ENCODE peak calls at places on chromosomes 4 and X, in four cellular contexts. C is esophagus squamous epithelium, T is breast epithelium, E is endothelial cell of umbilical vein. F is an unnamed sample.

GRCh38 chrX:96835660-96836289 is 47.9 kb upstream of the RPA4 start:
- DNase-seq in C (no peak), E (no peak), T (no peak), F (no peak)

GRCh38 chr4:140684314-140684713 is 71.9 kb downstream of the TBC1D9 start:
- DNase-seq in C (no peak), T (no peak), E (no peak), F (no peak)

GRCh38 chr4:123651127-123651526 is 254.5 kb downstream of the SPRY1 start:
- DNase-seq in T (peak; percentile 30), E (no peak), C (no peak), F (no peak)

GRCh38 chrX:2670978-2671377 is 20.1 kb upstream of the CD99 start:
- DNase-seq in E (no peak), C (no peak), T (no peak), F (no peak)

GRCh38 chr4:147741190-147741788 is 9.4 kb downstream of the ARHGAP10 start:
- DNase-seq in T (no peak), C (no peak), E (no peak), F (no peak)

GRCh38 chr4:103721251-103721650 is 1.5 kb upstream of the TACR3 start:
- DNase-seq in T (no peak), E (no peak), C (no peak), F (no peak)

GRCh38 chrX:150219374-150220185 is 143.5 kb upstream of the MAMLD1 start:
- DNase-seq in C (no peak), T (no peak), E (no peak), F (no peak)

GRCh38 chrX:118355225-118355920 is 9.5 kb downstream of the WDR44 start:
- DNase-seq in T (no peak), C (no peak), E (peak; percentile 49), F (no peak)

GRCh38 chr4:57633212-57633859 is 523.2 kb upstream of the IGFBP7 start:
- DNase-seq in C (no peak), T (no peak), E (no peak), F (no peak)

GRCh38 chrX:254630-255215 is 26.5 kb upstream of the PLCXD1 start:
- DNase-seq in E (no peak), C (no peak), T (peak; percentile 7), F (peak; percentile 64)

GRCh38 chr4:5712517-5712916 is 1.5 kb downstream of the EVC start:
- DNase-seq in T (no peak), E (no peak), C (no peak), F (no peak)

GRCh38 chr4:54318904-54319303 is 89.8 kb downstream of the PDGFRA start:
- DNase-seq in C (no peak), T (no peak), E (peak; percentile 46), F (no peak)

GRCh38 chr4:20954541-20954940 is 254.3 kb downstream of the PACRGL start:
- DNase-seq in E (no peak), C (no peak), T (no peak), F (no peak)

GRCh38 chr4:153138736-153139135 is 65.5 kb upstream of the TRIM2 start:
- DNase-seq in E (no peak), C (no peak), T (no peak), F (no peak)

DNA sequence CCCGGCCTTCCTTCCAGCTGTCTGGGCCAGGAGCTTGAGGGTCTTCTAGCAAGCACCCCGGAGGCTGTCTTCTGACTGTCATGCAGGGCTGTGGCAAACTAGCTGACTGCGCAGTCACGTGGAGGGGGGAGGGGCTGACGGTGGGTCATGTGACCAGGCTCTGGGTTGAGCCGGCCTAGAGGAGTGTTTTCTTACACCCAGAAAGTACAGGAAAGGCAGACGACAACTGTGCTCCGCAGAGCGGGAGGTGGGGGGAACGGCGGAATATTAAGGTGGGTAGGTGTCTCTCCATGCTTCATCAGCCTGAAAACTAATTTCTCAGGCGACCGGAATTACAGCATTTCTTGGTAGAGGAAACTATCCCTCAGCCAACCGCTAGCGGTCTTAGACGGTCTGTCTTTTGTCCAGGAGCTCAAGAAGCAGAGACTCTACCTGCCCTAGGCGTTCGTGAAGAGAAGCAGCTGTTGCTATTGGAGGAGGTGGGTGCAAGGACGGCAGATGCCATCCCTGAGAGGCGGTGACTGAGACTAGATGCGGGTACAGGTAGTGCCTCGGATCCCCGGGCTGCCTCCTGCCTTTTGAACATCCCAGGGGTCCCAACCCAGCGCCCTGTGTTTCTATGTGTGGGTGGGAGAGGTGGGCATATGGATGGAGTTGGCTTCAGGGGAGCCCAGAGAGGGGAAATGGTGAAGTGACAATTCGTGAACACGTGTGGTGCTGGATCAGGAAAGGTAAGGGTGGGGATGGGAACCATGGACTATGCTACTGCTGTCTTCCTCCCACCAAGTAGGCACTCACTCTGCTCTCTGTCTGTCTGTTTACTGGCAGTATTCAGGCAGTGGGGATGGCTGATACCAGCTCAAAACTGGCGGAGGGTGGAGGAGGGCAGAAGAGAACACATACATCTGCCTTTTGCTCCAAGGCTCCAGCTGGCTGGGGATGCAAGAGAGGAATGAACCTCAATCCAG is 8.8 kb downstream of the GPRASP1 start:
- DNase-seq in E (peak; percentile 74), T (peak; percentile 52), C (peak; percentile 16), F (peak; percentile 93)
- TF ChIP-seq POLR2A in E (no peak), T (no peak), C (no peak), F (no peak)

GRCh38 chrX:84162401-84162800 is 25.6 kb downstream of the RPS6KA6 start:
- DNase-seq in T (no peak), E (no peak), C (no peak), F (no peak)

GRCh38 chrX:84161641-84162040 is 26.4 kb downstream of the RPS6KA6 start:
- DNase-seq in E (no peak), T (no peak), C (no peak), F (no peak)

GRCh38 chrX:84168574-84168973 is 19.4 kb downstream of the RPS6KA6 start:
- DNase-seq in C (no peak), E (peak; percentile 7), T (no peak), F (no peak)

GRCh38 chrX:84168095-84168494 is 19.9 kb downstream of the RPS6KA6 start:
- DNase-seq in C (no peak), T (no peak), E (peak; percentile 23), F (no peak)

DNA sequence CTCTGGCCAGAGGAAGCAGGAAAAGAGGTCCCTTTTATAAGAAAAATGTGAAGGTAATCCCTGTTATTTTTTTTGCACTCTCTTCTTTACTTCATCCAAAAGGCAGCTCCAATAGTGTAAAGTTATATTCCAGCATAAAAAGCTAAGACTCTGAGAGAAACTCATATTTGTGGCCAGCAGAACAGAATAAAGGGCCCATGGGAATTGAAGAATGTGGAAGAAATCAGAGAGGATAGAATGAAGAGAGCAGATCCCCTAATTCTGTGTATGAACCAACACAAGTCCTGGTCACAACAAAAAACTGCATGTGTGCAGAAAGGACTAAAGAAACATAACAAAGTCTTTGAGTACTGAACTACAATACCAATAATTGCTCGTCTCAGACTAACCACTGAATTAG is 22.3 kb downstream of the RPS6KA6 start:
- DNase-seq in E (no peak), T (no peak), C (no peak), F (no peak)
- H3K4me3 ChIP-seq in E (no peak overlapping the region), T (no peak overlapping the region), C (no peak overlapping the region), F (no peak overlapping the region)

DNA sequence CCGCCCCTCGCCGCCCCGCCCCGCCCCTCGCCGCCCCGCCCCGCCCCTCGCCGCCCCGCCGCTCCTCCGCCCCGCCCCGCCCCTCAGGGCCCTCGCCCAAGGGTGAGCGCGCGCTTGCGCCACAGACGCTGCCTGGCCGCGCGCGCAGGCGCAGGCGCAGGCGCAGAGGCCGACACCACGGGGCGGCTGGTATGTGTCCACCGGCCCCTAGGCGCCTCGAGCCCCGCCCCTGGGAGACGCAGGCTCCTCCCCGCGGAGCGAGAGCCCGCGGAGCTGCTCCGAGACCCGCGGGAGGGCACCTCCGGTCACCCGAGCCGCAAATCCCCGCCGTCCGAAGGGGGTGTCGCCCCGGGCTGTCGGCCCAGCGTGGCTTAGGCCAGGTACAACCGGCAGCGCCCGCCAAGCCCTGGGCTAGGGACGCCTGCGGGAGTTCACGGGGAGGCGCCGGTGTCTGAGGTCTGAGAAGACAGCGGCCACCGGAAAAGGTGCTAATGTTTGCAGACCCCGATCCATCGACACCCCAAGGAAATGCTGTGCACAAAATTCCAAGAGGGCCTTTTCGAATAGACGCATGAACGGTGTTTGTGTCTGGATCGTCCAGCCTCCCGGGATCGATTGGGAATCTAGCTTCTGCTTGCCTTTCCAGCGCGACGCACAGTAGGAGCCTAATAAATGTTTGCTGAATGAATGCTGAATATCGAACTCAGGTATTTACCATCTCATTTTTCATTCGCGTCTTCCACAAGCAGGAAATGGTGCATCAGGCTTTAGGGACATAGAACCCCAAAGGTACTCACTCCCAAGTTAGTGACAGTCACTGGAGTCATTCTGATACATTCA is 473 bp upstream of the CCNQ start:
- DNase-seq in T (peak; percentile 78), C (no peak), E (peak; percentile 83), F (peak; percentile 92)
- TF ChIP-seq POLR2A in T (no peak), C (no peak), E (no peak), F (no peak)

GRCh38 chr4:183801460-183802168 is 103.5 kb upstream of the STOX2 start:
- DNase-seq in E (no peak), C (no peak), T (no peak), F (no peak)

GRCh38 chr4:183797041-183797444 is 108.1 kb upstream of the STOX2 start:
- DNase-seq in T (no peak), E (no peak), C (no peak), F (no peak)

GRCh38 chr4:183798921-183799307 is 106.2 kb upstream of the STOX2 start:
- DNase-seq in E (no peak), C (no peak), T (no peak), F (no peak)

GRCh38 chr4:183797445-183798248 is 107.5 kb upstream of the STOX2 start:
- DNase-seq in T (no peak), C (no peak), E (peak; percentile 14), F (no peak)

GRCh38 chr4:183798249-183798920 is 106.7 kb upstream of the STOX2 start:
- DNase-seq in T (no peak), C (no peak), E (no peak), F (no peak)
- H3K4me3 ChIP-seq in T (peak overlapping the region; percentile 55), C (peak overlapping the region; percentile 60), E (no peak overlapping the region), F (peak overlapping the region; percentile 61)

GRCh38 chr4:26273308-26273980 is 47.4 kb upstream of the RBPJ start:
- DNase-seq in C (no peak), E (no peak), T (no peak), F (no peak)
- TF ChIP-seq POLR2A in C (no peak), E (no peak), T (no peak), F (no peak)

GRCh38 chr4:187602339-187603092 is 393.1 kb upstream of the ZFP42 start:
- DNase-seq in T (no peak), E (peak; percentile 77), C (no peak), F (no peak)
- H3K4me3 ChIP-seq in T (no peak overlapping the region), E (no peak overlapping the region), C (no peak overlapping the region), F (no peak overlapping the region)

DNA sequence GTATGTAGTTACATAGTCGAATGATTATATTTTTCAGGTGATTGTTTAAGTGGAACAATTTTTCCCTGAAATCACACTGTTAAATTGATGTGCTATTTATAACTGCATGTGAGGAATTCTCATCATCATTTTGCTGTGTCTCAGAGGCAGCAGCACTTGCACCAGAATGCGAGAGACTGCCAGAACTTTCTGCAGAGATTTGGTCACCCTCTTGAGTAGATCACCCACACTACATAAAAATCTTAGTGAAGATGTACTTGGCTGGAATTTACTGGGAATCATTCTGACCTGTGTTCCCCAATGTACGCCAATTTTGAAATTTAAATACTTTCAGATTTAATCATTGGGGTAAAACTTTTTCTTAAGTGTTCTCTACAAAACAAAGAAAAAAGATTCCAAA is 5.4 kb downstream of the UGT2B4 start:
- DNase-seq in C (no peak), T (no peak), E (no peak), F (no peak)
- TF ChIP-seq POLR2A in C (no peak), T (no peak), E (no peak), F (no peak)

GRCh38 chr4:171814545-171814944 is 1.3 kb downstream of the GALNTL6 start:
- DNase-seq in C (no peak), T (no peak), E (no peak), F (no peak)
- H3K4me3 ChIP-seq in C (no peak overlapping the region), T (no peak overlapping the region), E (no peak overlapping the region), F (no peak overlapping the region)